ENCODE peak calls at places on chromosomes 2 and 18, in six cellular contexts. One of them, this sample, is unnamed.

GRCh38 chr2:98632351-98632750 is 24.0 kb downstream of the UNC50 start:
- DNase-seq in GM23248: no peak
- DNase-seq in stimulated activated CD4-positive, alpha-beta T cell treated with anti-CD3 and anti-CD28 coated beads, Interleukin-15, amount 100 ng/mL, for 48 hours: no peak
- DNase-seq in Peyer's patch: no peak
- DNase-seq in tibial artery: no peak
- DNase-seq in lower lobe of right lung: no peak
- DNase-seq in this sample: no peak

GRCh38 chr2:210626849-210627248 is 70.5 kb downstream of the CPS1 start:
- DNase-seq in GM23248: peak; percentile 52
- DNase-seq in tibial artery: no peak
- DNase-seq in stimulated activated CD4-positive, alpha-beta T cell treated with anti-CD3 and anti-CD28 coated beads, Interleukin-15, amount 100 ng/mL, for 48 hours: no peak
- DNase-seq in Peyer's patch: no peak
- DNase-seq in lower lobe of right lung: no peak
- DNase-seq in this sample: no peak

GRCh38 chr2:191020742-191021381 is 6.9 kb upstream of the STAT1 start:
- DNase-seq in stimulated activated CD4-positive, alpha-beta T cell treated with anti-CD3 and anti-CD28 coated beads, Interleukin-15, amount 100 ng/mL, for 48 hours: peak; percentile 51
- DNase-seq in tibial artery: peak; percentile 68
- DNase-seq in GM23248: peak; percentile 93
- DNase-seq in Peyer's patch: peak; percentile 23
- DNase-seq in lower lobe of right lung: no peak
- DNase-seq in this sample: peak; percentile 61

GRCh38 chr2:67036446-67036845 is 360.7 kb upstream of the ETAA1 start:
- DNase-seq in tibial artery: no peak
- DNase-seq in lower lobe of right lung: no peak
- DNase-seq in stimulated activated CD4-positive, alpha-beta T cell treated with anti-CD3 and anti-CD28 coated beads, Interleukin-15, amount 100 ng/mL, for 48 hours: no peak
- DNase-seq in Peyer's patch: no peak
- DNase-seq in GM23248: peak; percentile 36
- DNase-seq in this sample: no peak

GRCh38 chr2:84849271-84849952 is 31.5 kb downstream of the TRABD2A start:
- DNase-seq in lower lobe of right lung: no peak
- DNase-seq in Peyer's patch: no peak
- DNase-seq in tibial artery: no peak
- DNase-seq in GM23248: peak; percentile 51
- DNase-seq in stimulated activated CD4-positive, alpha-beta T cell treated with anti-CD3 and anti-CD28 coated beads, Interleukin-15, amount 100 ng/mL, for 48 hours: no peak
- DNase-seq in this sample: peak; percentile 14

GRCh38 chr18:34222025-34222395 is 2.7 kb downstream of the NOL4 start:
- DNase-seq in lower lobe of right lung: no peak
- DNase-seq in GM23248: peak; percentile 9
- DNase-seq in Peyer's patch: no peak
- DNase-seq in tibial artery: no peak
- DNase-seq in stimulated activated CD4-positive, alpha-beta T cell treated with anti-CD3 and anti-CD28 coated beads, Interleukin-15, amount 100 ng/mL, for 48 hours: no peak
- DNase-seq in this sample: no peak

GRCh38 chr2:159124441-159124911 is 156.0 kb downstream of the TANC1 start:
- DNase-seq in Peyer's patch: no peak
- DNase-seq in stimulated activated CD4-positive, alpha-beta T cell treated with anti-CD3 and anti-CD28 coated beads, Interleukin-15, amount 100 ng/mL, for 48 hours: no peak
- DNase-seq in lower lobe of right lung: no peak
- DNase-seq in GM23248: peak; percentile 94
- DNase-seq in tibial artery: peak; percentile 38
- DNase-seq in this sample: peak; percentile 82

GRCh38 chr2:121489944-121490585 is 40.6 kb upstream of the RNU4ATAC start:
- DNase-seq in Peyer's patch: no peak
- DNase-seq in lower lobe of right lung: no peak
- DNase-seq in tibial artery: no peak
- DNase-seq in stimulated activated CD4-positive, alpha-beta T cell treated with anti-CD3 and anti-CD28 coated beads, Interleukin-15, amount 100 ng/mL, for 48 hours: no peak
- DNase-seq in GM23248: peak; percentile 44
- DNase-seq in this sample: no peak

GRCh38 chr18:25299426-25299825 is 52.5 kb downstream of the ZNF521 start:
- DNase-seq in lower lobe of right lung: no peak
- DNase-seq in Peyer's patch: no peak
- DNase-seq in stimulated activated CD4-positive, alpha-beta T cell treated with anti-CD3 and anti-CD28 coated beads, Interleukin-15, amount 100 ng/mL, for 48 hours: no peak
- DNase-seq in GM23248: peak; percentile 87
- DNase-seq in tibial artery: no peak
- DNase-seq in this sample: no peak

GRCh38 chr18:6728809-6729246 is 688 bp upstream of the ARHGAP28 start:
- DNase-seq in stimulated activated CD4-positive, alpha-beta T cell treated with anti-CD3 and anti-CD28 coated beads, Interleukin-15, amount 100 ng/mL, for 48 hours: no peak
- DNase-seq in lower lobe of right lung: no peak
- DNase-seq in Peyer's patch: no peak
- DNase-seq in GM23248: no peak
- DNase-seq in tibial artery: no peak
- DNase-seq in this sample: peak; percentile 84

GRCh38 chr2:98507461-98507860 is 62.8 kb downstream of the INPP4A start:
- DNase-seq in GM23248: no peak
- DNase-seq in tibial artery: no peak
- DNase-seq in Peyer's patch: no peak
- DNase-seq in lower lobe of right lung: no peak
- DNase-seq in stimulated activated CD4-positive, alpha-beta T cell treated with anti-CD3 and anti-CD28 coated beads, Interleukin-15, amount 100 ng/mL, for 48 hours: no peak
- DNase-seq in this sample: no peak

GRCh38 chr2:172311921-172312345 is 115.5 kb upstream of the ITGA6 start:
- DNase-seq in Peyer's patch: no peak
- DNase-seq in lower lobe of right lung: no peak
- DNase-seq in tibial artery: peak; percentile 29
- DNase-seq in stimulated activated CD4-positive, alpha-beta T cell treated with anti-CD3 and anti-CD28 coated beads, Interleukin-15, amount 100 ng/mL, for 48 hours: no peak
- DNase-seq in GM23248: no peak
- DNase-seq in this sample: no peak